ENCODE peak calls at places on chromosomes 13 and 19, in ten cellular contexts. One of them, this sample, is unnamed.

GRCh38 chr13:79434578-79434977 is 28.5 kb upstream of the RBM26 start:
- DNase-seq in AG04449: no peak
- DNase-seq in right atrium auricular region: no peak
- DNase-seq in nephron progenitor cell: no peak
- DNase-seq in activated CD4-positive, alpha-beta T cell treated with anti-CD3 and anti-CD28 coated beads, Interleukin-2, amount 10 ng/mL, durations not matched to agents 7 days and 5 days: no peak
- DNase-seq in stimulated activated CD4-positive, alpha-beta T cell treated with anti-CD3 and anti-CD28 coated beads, Interleukin-4, amount 100 ng/mL, for 4 hours: no peak
- DNase-seq in islet precursor cell: no peak
- DNase-seq in left kidney: no peak
- DNase-seq in LoVo: no peak
- DNase-seq in stimulated activated CD8-positive, alpha-beta memory T cell treated with anti-CD3 and anti-CD28 coated beads, Interleukin-12 subunit alpha, Interleukin-12 subunit beta, amount 100 ng/mL, for 1 hour: no peak
- DNase-seq in this sample: no peak

GRCh38 chr13:77751513-77752456 is 54.3 kb downstream of the SLAIN1 start:
- DNase-seq in AG04449: no peak
- DNase-seq in right atrium auricular region: no peak
- DNase-seq in nephron progenitor cell: peak; percentile 23
- DNase-seq in activated CD4-positive, alpha-beta T cell treated with anti-CD3 and anti-CD28 coated beads, Interleukin-2, amount 10 ng/mL, durations not matched to agents 7 days and 5 days: peak; percentile 67
- DNase-seq in stimulated activated CD4-positive, alpha-beta T cell treated with anti-CD3 and anti-CD28 coated beads, Interleukin-4, amount 100 ng/mL, for 4 hours: peak; percentile 27
- DNase-seq in islet precursor cell: peak; percentile 53
- DNase-seq in left kidney: peak; percentile 85
- DNase-seq in LoVo: peak; percentile 38
- DNase-seq in stimulated activated CD8-positive, alpha-beta memory T cell treated with anti-CD3 and anti-CD28 coated beads, Interleukin-12 subunit alpha, Interleukin-12 subunit beta, amount 100 ng/mL, for 1 hour: peak; percentile 18
- DNase-seq in this sample: peak; percentile 0

GRCh38 chr19:23436944-23437343 is 41.7 kb upstream of the ZNF91 start:
- DNase-seq in AG04449: no peak
- DNase-seq in right atrium auricular region: no peak
- DNase-seq in nephron progenitor cell: no peak
- DNase-seq in activated CD4-positive, alpha-beta T cell treated with anti-CD3 and anti-CD28 coated beads, Interleukin-2, amount 10 ng/mL, durations not matched to agents 7 days and 5 days: no peak
- DNase-seq in stimulated activated CD4-positive, alpha-beta T cell treated with anti-CD3 and anti-CD28 coated beads, Interleukin-4, amount 100 ng/mL, for 4 hours: no peak
- DNase-seq in islet precursor cell: no peak
- DNase-seq in left kidney: no peak
- DNase-seq in LoVo: no peak
- DNase-seq in stimulated activated CD8-positive, alpha-beta memory T cell treated with anti-CD3 and anti-CD28 coated beads, Interleukin-12 subunit alpha, Interleukin-12 subunit beta, amount 100 ng/mL, for 1 hour: no peak
- DNase-seq in this sample: no peak

GRCh38 chr13:107018285-107018684 is 450.3 kb upstream of the ARGLU1 start:
- DNase-seq in AG04449: no peak
- DNase-seq in right atrium auricular region: no peak
- DNase-seq in nephron progenitor cell: no peak
- DNase-seq in activated CD4-positive, alpha-beta T cell treated with anti-CD3 and anti-CD28 coated beads, Interleukin-2, amount 10 ng/mL, durations not matched to agents 7 days and 5 days: no peak
- DNase-seq in stimulated activated CD4-positive, alpha-beta T cell treated with anti-CD3 and anti-CD28 coated beads, Interleukin-4, amount 100 ng/mL, for 4 hours: no peak
- DNase-seq in islet precursor cell: no peak
- DNase-seq in left kidney: no peak
- DNase-seq in LoVo: no peak
- DNase-seq in stimulated activated CD8-positive, alpha-beta memory T cell treated with anti-CD3 and anti-CD28 coated beads, Interleukin-12 subunit alpha, Interleukin-12 subunit beta, amount 100 ng/mL, for 1 hour: no peak
- DNase-seq in this sample: no peak

GRCh38 chr13:41315466-41316047 is 4.5 kb downstream of the NAA16 start:
- DNase-seq in AG04449: no peak
- DNase-seq in right atrium auricular region: no peak
- DNase-seq in nephron progenitor cell: no peak
- DNase-seq in activated CD4-positive, alpha-beta T cell treated with anti-CD3 and anti-CD28 coated beads, Interleukin-2, amount 10 ng/mL, durations not matched to agents 7 days and 5 days: no peak
- DNase-seq in stimulated activated CD4-positive, alpha-beta T cell treated with anti-CD3 and anti-CD28 coated beads, Interleukin-4, amount 100 ng/mL, for 4 hours: no peak
- DNase-seq in islet precursor cell: no peak
- DNase-seq in left kidney: no peak
- DNase-seq in LoVo: no peak
- DNase-seq in stimulated activated CD8-positive, alpha-beta memory T cell treated with anti-CD3 and anti-CD28 coated beads, Interleukin-12 subunit alpha, Interleukin-12 subunit beta, amount 100 ng/mL, for 1 hour: no peak
- DNase-seq in this sample: no peak

GRCh38 chr13:44050450-44051063 is 170.9 kb downstream of the LACC1 start:
- DNase-seq in AG04449: no peak
- DNase-seq in right atrium auricular region: no peak
- DNase-seq in nephron progenitor cell: no peak
- DNase-seq in activated CD4-positive, alpha-beta T cell treated with anti-CD3 and anti-CD28 coated beads, Interleukin-2, amount 10 ng/mL, durations not matched to agents 7 days and 5 days: no peak
- DNase-seq in stimulated activated CD4-positive, alpha-beta T cell treated with anti-CD3 and anti-CD28 coated beads, Interleukin-4, amount 100 ng/mL, for 4 hours: no peak
- DNase-seq in islet precursor cell: no peak
- DNase-seq in left kidney: peak; percentile 48
- DNase-seq in LoVo: peak; percentile 58
- DNase-seq in stimulated activated CD8-positive, alpha-beta memory T cell treated with anti-CD3 and anti-CD28 coated beads, Interleukin-12 subunit alpha, Interleukin-12 subunit beta, amount 100 ng/mL, for 1 hour: no peak
- DNase-seq in this sample: no peak

GRCh38 chr13:34577051-34577450 is 365.0 kb upstream of the NBEA start:
- DNase-seq in AG04449: no peak
- DNase-seq in right atrium auricular region: no peak
- DNase-seq in nephron progenitor cell: no peak
- DNase-seq in activated CD4-positive, alpha-beta T cell treated with anti-CD3 and anti-CD28 coated beads, Interleukin-2, amount 10 ng/mL, durations not matched to agents 7 days and 5 days: no peak
- DNase-seq in stimulated activated CD4-positive, alpha-beta T cell treated with anti-CD3 and anti-CD28 coated beads, Interleukin-4, amount 100 ng/mL, for 4 hours: no peak
- DNase-seq in islet precursor cell: peak; percentile 57
- DNase-seq in left kidney: no peak
- DNase-seq in LoVo: no peak
- DNase-seq in stimulated activated CD8-positive, alpha-beta memory T cell treated with anti-CD3 and anti-CD28 coated beads, Interleukin-12 subunit alpha, Interleukin-12 subunit beta, amount 100 ng/mL, for 1 hour: no peak
- DNase-seq in this sample: no peak

GRCh38 chr13:64639206-64639605 is 2590.9 kb downstream of the PCDH9 start:
- DNase-seq in AG04449: no peak
- DNase-seq in right atrium auricular region: no peak
- DNase-seq in nephron progenitor cell: no peak
- DNase-seq in activated CD4-positive, alpha-beta T cell treated with anti-CD3 and anti-CD28 coated beads, Interleukin-2, amount 10 ng/mL, durations not matched to agents 7 days and 5 days: no peak
- DNase-seq in stimulated activated CD4-positive, alpha-beta T cell treated with anti-CD3 and anti-CD28 coated beads, Interleukin-4, amount 100 ng/mL, for 4 hours: no peak
- DNase-seq in islet precursor cell: no peak
- DNase-seq in left kidney: no peak
- DNase-seq in LoVo: no peak
- DNase-seq in stimulated activated CD8-positive, alpha-beta memory T cell treated with anti-CD3 and anti-CD28 coated beads, Interleukin-12 subunit alpha, Interleukin-12 subunit beta, amount 100 ng/mL, for 1 hour: no peak
- DNase-seq in this sample: no peak

This sample was measured in NCI-H2029 treated with DMSO at 0.1 percent for 48 hours.